ENCODE peak calls at places on chromosomes 3 and 15, in five cellular contexts. One of them, this sample, is unnamed.

GRCh38 chr3:165070682-165071081 is 7.6 kb downstream of the SI start:
- DNase-seq in A549: no peak
- DNase-seq in cardiac fibroblast: no peak
- DNase-seq in HFF-Myc: no peak
- DNase-seq in fibroblast of the aortic adventitia: no peak
- DNase-seq in this sample: no peak

GRCh38 chr15:98077186-98077585 is 116.7 kb downstream of the ARRDC4 start:
- DNase-seq in HFF-Myc: no peak
- DNase-seq in cardiac fibroblast: peak
- DNase-seq in fibroblast of the aortic adventitia: peak
- DNase-seq in A549: no peak
- DNase-seq in this sample: no peak

GRCh38 chr15:45714501-45715488 is 80.0 kb downstream of the SQOR start:
- DNase-seq in HFF-Myc: peak
- DNase-seq in cardiac fibroblast: peak
- DNase-seq in fibroblast of the aortic adventitia: peak
- DNase-seq in A549: no peak
- DNase-seq in this sample: peak

GRCh38 chr3:14274999-14275961 is 96.7 kb downstream of the LSM3 start:
- DNase-seq in A549: no peak
- DNase-seq in HFF-Myc: no peak
- DNase-seq in fibroblast of the aortic adventitia: no peak
- DNase-seq in cardiac fibroblast: peak
- DNase-seq in this sample: no peak

GRCh38 chr3:147113293-147114045 is 292.9 kb downstream of the ZIC4 start:
- DNase-seq in A549: no peak
- DNase-seq in cardiac fibroblast: peak
- DNase-seq in fibroblast of the aortic adventitia: peak
- DNase-seq in HFF-Myc: peak
- DNase-seq in this sample: peak

GRCh38 chr15:51093865-51094605 is 671 bp downstream of the TNFAIP8L3 start:
- DNase-seq in fibroblast of the aortic adventitia: peak
- DNase-seq in cardiac fibroblast: peak
- DNase-seq in HFF-Myc: no peak
- DNase-seq in A549: peak
- DNase-seq in this sample: no peak

GRCh38 chr3:149655826-149656599 is 1.8 kb downstream of the WWTR1 start:
- DNase-seq in A549: peak
- DNase-seq in fibroblast of the aortic adventitia: no peak
- DNase-seq in HFF-Myc: no peak
- DNase-seq in cardiac fibroblast: peak
- DNase-seq in this sample: no peak

GRCh38 chr3:66001626-66002025 is 37.1 kb downstream of the MAGI1 start:
- DNase-seq in HFF-Myc: no peak
- DNase-seq in A549: no peak
- DNase-seq in cardiac fibroblast: no peak
- DNase-seq in fibroblast of the aortic adventitia: no peak
- DNase-seq in this sample: no peak

GRCh38 chr3:54951405-54951804 is 23.5 kb upstream of the LRTM1 start:
- DNase-seq in HFF-Myc: peak
- DNase-seq in cardiac fibroblast: peak
- DNase-seq in A549: no peak
- DNase-seq in fibroblast of the aortic adventitia: peak
- DNase-seq in this sample: peak

GRCh38 chr3:130857336-130858026 is 36.4 kb upstream of the ATP2C1 start:
- DNase-seq in fibroblast of the aortic adventitia: no peak
- DNase-seq in cardiac fibroblast: no peak
- DNase-seq in HFF-Myc: no peak
- DNase-seq in A549: no peak
- DNase-seq in this sample: no peak

GRCh38 chr3:23481660-23482278 is 278.6 kb downstream of the UBE2E2 start:
- DNase-seq in fibroblast of the aortic adventitia: no peak
- DNase-seq in A549: no peak
- DNase-seq in HFF-Myc: no peak
- DNase-seq in cardiac fibroblast: no peak
- DNase-seq in this sample: no peak

GRCh38 chr3:123758081-123758564 is 126.0 kb downstream of the MYLK start:
- DNase-seq in A549: no peak
- DNase-seq in fibroblast of the aortic adventitia: peak
- DNase-seq in cardiac fibroblast: peak
- DNase-seq in HFF-Myc: no peak
- DNase-seq in this sample: no peak

GRCh38 chr15:101124731-101125558 is 126.9 kb downstream of the CHSY1 start:
- DNase-seq in A549: no peak
- DNase-seq in cardiac fibroblast: peak
- DNase-seq in HFF-Myc: no peak
- DNase-seq in fibroblast of the aortic adventitia: peak
- DNase-seq in this sample: peak

GRCh38 chr3:42043116-42043796 is 47.9 kb upstream of the TRAK1 start:
- DNase-seq in cardiac fibroblast: peak
- DNase-seq in HFF-Myc: no peak
- DNase-seq in A549: no peak
- DNase-seq in fibroblast of the aortic adventitia: peak
- DNase-seq in this sample: no peak

GRCh38 chr15:62818691-62819090 is 223.9 kb upstream of the TPM1 start:
- DNase-seq in fibroblast of the aortic adventitia: peak
- DNase-seq in HFF-Myc: no peak
- DNase-seq in cardiac fibroblast: peak
- DNase-seq in A549: no peak
- DNase-seq in this sample: no peak

GRCh38 chr3:25292604-25293003 is 135.5 kb upstream of the RARB start:
- DNase-seq in cardiac fibroblast: no peak
- DNase-seq in HFF-Myc: no peak
- DNase-seq in fibroblast of the aortic adventitia: no peak
- DNase-seq in A549: no peak
- DNase-seq in this sample: no peak

GRCh38 chr15:74137544-74137920 is 7.1 kb downstream of the ISLR2 start:
- DNase-seq in A549: no peak
- DNase-seq in fibroblast of the aortic adventitia: no peak
- DNase-seq in HFF-Myc: no peak
- DNase-seq in cardiac fibroblast: no peak
- DNase-seq in this sample: no peak

GRCh38 chr3:32888739-32889138 is 62.7 kb upstream of the CCR4 start:
- DNase-seq in HFF-Myc: no peak
- DNase-seq in cardiac fibroblast: no peak
- DNase-seq in fibroblast of the aortic adventitia: no peak
- DNase-seq in A549: no peak
- DNase-seq in this sample: no peak

GRCh38 chr15:27222479-27222878 is 251.5 kb downstream of the GABRG3 start:
- DNase-seq in A549: peak
- DNase-seq in cardiac fibroblast: peak
- DNase-seq in fibroblast of the aortic adventitia: peak
- DNase-seq in HFF-Myc: peak
- DNase-seq in this sample: no peak

GRCh38 chr3:141275511-141275910 is 43.9 kb downstream of the PXYLP1 start:
- DNase-seq in cardiac fibroblast: peak
- DNase-seq in A549: no peak
- DNase-seq in HFF-Myc: no peak
- DNase-seq in fibroblast of the aortic adventitia: no peak
- DNase-seq in this sample: no peak

GRCh38 chr3:194167873-194168272 is 31.9 kb downstream of the HES1 start:
- DNase-seq in fibroblast of the aortic adventitia: no peak
- DNase-seq in cardiac fibroblast: no peak
- DNase-seq in A549: no peak
- DNase-seq in HFF-Myc: no peak
- DNase-seq in this sample: no peak

GRCh38 chr3:194165619-194166018 is 29.7 kb downstream of the HES1 start:
- DNase-seq in cardiac fibroblast: no peak
- DNase-seq in A549: no peak
- DNase-seq in fibroblast of the aortic adventitia: no peak
- DNase-seq in HFF-Myc: no peak
- DNase-seq in this sample: no peak

GRCh38 chr3:194168994-194169393 is 33.0 kb downstream of the HES1 start:
- DNase-seq in cardiac fibroblast: no peak
- DNase-seq in A549: no peak
- DNase-seq in HFF-Myc: no peak
- DNase-seq in fibroblast of the aortic adventitia: no peak
- DNase-seq in this sample: no peak

GRCh38 chr3:194167480-194167862 is 31.5 kb downstream of the HES1 start:
- DNase-seq in A549: no peak
- DNase-seq in fibroblast of the aortic adventitia: no peak
- DNase-seq in cardiac fibroblast: no peak
- DNase-seq in HFF-Myc: no peak
- DNase-seq in this sample: no peak

DNA sequence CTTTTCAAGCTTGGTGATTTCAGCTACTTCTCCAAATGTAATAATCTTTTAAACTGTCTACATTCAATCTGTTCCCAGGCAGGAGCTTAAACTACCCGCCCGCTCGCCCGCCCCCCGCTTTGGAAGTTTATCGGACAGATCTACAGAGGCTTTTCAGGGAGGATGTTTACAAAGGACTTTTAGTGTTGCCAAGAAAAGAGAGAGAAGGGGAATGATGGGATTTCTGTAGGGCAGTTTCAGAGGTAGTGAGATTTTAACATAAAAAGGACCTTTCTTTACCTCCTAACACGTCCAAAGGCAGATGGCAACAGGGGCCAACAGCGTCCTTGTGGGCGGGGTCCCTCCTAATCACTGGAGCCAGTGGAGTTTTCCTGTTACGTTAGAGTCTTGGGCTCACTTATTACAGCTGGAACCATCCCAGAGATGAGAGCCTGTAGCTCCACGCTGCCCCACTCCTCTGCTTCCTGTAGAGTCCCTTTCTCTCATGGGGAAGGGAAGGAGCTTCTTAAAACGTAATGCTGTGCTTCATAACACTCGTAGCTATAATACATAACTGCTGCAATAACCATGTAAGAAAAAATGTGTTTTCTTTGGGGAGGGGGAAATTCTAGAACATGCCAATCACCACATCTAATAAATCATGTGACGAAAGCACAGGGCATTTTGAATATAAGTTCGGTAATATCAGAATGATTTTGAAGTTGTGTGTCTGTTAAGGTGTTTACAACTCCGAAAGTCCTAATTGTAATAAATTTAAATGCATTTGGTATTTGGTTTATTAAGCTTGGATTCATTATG is 30.9 kb downstream of the HES1 start:
- DNase-seq in A549: no peak
- DNase-seq in HFF-Myc: no peak
- DNase-seq in fibroblast of the aortic adventitia: peak
- DNase-seq in cardiac fibroblast: peak
- DNase-seq in this sample: no peak
- H3K4me3 ChIP-seq in A549: no peak
- H3K4me3 ChIP-seq in HFF-Myc: no peak
- H3K4me3 ChIP-seq in fibroblast of the aortic adventitia: no peak
- H3K4me3 ChIP-seq in cardiac fibroblast: no peak
- H3K4me3 ChIP-seq in this sample: no peak

DNA sequence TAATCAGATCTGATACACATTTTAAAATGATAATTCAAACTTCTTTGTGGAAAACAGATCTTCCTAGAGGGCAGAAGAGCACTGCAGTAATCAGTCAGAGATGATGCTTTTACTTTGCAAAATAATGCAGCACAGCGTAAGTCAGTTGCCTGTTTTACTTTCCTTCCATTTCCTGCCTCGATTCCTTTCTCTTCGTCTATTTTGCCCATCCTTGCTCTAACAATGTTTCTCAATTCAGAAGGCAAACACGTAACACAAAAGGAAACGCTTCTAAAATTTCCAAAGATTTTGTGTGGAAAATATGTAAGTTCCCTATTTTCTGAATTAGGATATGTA is 119.9 kb downstream of the P3H2 start:
- DNase-seq in HFF-Myc: no peak
- DNase-seq in cardiac fibroblast: peak
- DNase-seq in A549: no peak
- DNase-seq in fibroblast of the aortic adventitia: no peak
- DNase-seq in this sample: no peak
- TF ChIP-seq CTCF in HFF-Myc: no peak
- TF ChIP-seq CTCF in cardiac fibroblast: no peak
- TF ChIP-seq CTCF in A549: no peak
- TF ChIP-seq CTCF in fibroblast of the aortic adventitia: no peak
- TF ChIP-seq CTCF in this sample: no peak

DNA sequence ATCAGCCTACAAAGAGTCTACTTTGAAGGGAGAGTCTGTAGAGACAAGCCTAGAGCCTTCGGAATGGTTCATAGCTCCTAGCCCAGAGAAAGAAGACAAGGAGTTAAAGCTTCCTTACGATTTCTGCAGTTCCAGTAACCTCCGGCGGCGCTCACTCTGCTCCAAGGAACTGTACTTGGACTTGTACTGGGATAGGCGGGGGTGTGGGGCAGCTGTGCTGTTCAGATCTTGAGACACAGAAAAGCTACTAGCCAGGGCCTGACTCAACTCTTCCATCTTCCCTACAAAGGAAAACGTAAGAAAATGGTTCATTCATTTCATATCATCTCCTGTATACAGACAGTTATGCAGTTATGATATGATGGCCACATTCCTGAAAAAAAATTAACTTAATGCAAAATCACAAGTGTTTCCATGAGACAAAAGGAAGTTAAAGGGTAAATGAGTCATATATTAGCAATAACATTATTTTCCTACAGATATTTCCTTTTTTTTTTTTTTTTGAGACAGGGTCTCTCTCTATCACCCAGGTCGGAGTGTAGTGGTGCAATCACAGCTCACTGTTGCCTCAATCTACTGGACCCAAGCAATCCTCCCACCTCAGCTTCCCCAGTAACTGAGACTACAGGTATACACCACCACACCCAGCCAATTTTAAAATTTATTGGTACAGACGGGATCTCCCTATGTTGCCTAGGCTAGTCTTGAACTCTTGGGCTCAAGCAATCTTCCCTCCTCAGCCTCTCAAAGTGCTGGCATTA is 4.6 kb downstream of the SNUPN start:
- DNase-seq in A549: no peak
- DNase-seq in cardiac fibroblast: peak
- DNase-seq in fibroblast of the aortic adventitia: peak
- DNase-seq in HFF-Myc: peak
- DNase-seq in this sample: peak
- H3K4me3 ChIP-seq in A549: no peak
- H3K4me3 ChIP-seq in cardiac fibroblast: peak
- H3K4me3 ChIP-seq in fibroblast of the aortic adventitia: peak
- H3K4me3 ChIP-seq in HFF-Myc: peak
- H3K4me3 ChIP-seq in this sample: peak

GRCh38 chr15:44286814-44287555 is 1.5 kb upstream of the GOLM2 start:
- DNase-seq in A549: peak
- DNase-seq in HFF-Myc: no peak
- DNase-seq in cardiac fibroblast: peak
- DNase-seq in fibroblast of the aortic adventitia: peak
- DNase-seq in this sample: no peak
- TF ChIP-seq CTCF in A549: no peak
- TF ChIP-seq CTCF in HFF-Myc: no peak
- TF ChIP-seq CTCF in cardiac fibroblast: peak
- TF ChIP-seq CTCF in fibroblast of the aortic adventitia: peak
- TF ChIP-seq CTCF in this sample: peak

This sample was measured in AG04450.